ENCODE peak calls at places on chromosomes 11 and 22, in six cellular contexts. Y, D, R, W, O and X are unnamed samples.

GRCh38 chr11:45162916-45163879 is 16.8 kb downstream of the PRDM11 start:
- DNase-seq in D (no peak), W (no peak), R (no peak), O (peak), Y (no peak), X (no peak)

GRCh38 chr11:69436041-69436982 is 45.2 kb upstream of the LINC01488 start:
- DNase-seq in D (no peak), R (no peak), W (peak), Y (no peak), O (no peak), X (no peak)

GRCh38 chr11:131033151-131033651 is 116.9 kb upstream of the SNX19 start:
- DNase-seq in Y (no peak), R (peak), D (peak), W (peak), O (no peak), X (no peak)

GRCh38 chr22:20636075-20636812 is 128.8 kb downstream of the MED15 start:
- DNase-seq in R (no peak), D (no peak), O (peak), Y (no peak), W (no peak), X (no peak)

GRCh38 chr22:23565288-23565941 is 14.7 kb downstream of the IGLL1 start:
- DNase-seq in R (no peak), Y (no peak), W (peak), O (no peak), D (no peak), X (no peak)

GRCh38 chr11:43547411-43547718 is 133.2 kb upstream of the HSD17B12 start:
- DNase-seq in D (no peak), Y (no peak), R (no peak), O (no peak), W (no peak), X (peak)

GRCh38 chr11:127843483-127844396 is 743.6 kb downstream of the ETS1 start:
- DNase-seq in O (no peak), Y (peak), R (peak), W (peak), D (peak), X (peak)

GRCh38 chr22:27197071-27197470 is 539.7 kb downstream of the MIAT start:
- DNase-seq in W (no peak), O (no peak), Y (no peak), D (no peak), R (no peak), X (no peak)

GRCh38 chr22:29842740-29843139 is 4.7 kb upstream of the ASCC2 start:
- DNase-seq in W (no peak), Y (no peak), R (peak), O (no peak), D (no peak), X (no peak)

GRCh38 chr11:62664405-62665074 is 470 bp downstream of the C11orf98 start:
- DNase-seq in W (peak), Y (no peak), O (peak), D (no peak), R (peak), X (peak)

GRCh38 chr11:60852639-60853468 is 2.9 kb downstream of the PTGDR2 start:
- DNase-seq in Y (no peak), O (no peak), R (no peak), W (no peak), D (no peak), X (no peak)

GRCh38 chr11:64894070-64894811 is 15.8 kb upstream of the EHD1 start:
- DNase-seq in R (peak), W (peak), O (peak), Y (peak), D (peak), X (peak)

GRCh38 chr11:134040386-134041297 is 28.2 kb upstream of the JAM3 start:
- DNase-seq in D (peak), Y (no peak), R (no peak), W (no peak), O (no peak), X (no peak)

GRCh38 chr22:50030315-50031188 is 18.0 kb upstream of the IL17REL start:
- DNase-seq in O (peak), Y (peak), D (peak), W (peak), R (peak), X (peak)

GRCh38 chr11:128521697-128522062 is 65.7 kb downstream of the ETS1 start:
- DNase-seq in O (no peak), W (no peak), Y (peak), R (no peak), D (peak), X (no peak)

GRCh38 chr11:67483498-67483798 is 622 bp downstream of the AIP start:
- DNase-seq in R (no peak), W (no peak), Y (no peak), O (no peak), D (no peak), X (no peak)

GRCh38 chr22:29949872-29950271 is 66.9 kb downstream of the MTMR3 start:
- DNase-seq in R (no peak), D (no peak), O (no peak), W (no peak), Y (no peak), X (no peak)

GRCh38 chr11:128555606-128556005 is 31.8 kb downstream of the ETS1 start:
- DNase-seq in O (no peak), R (peak), W (no peak), D (no peak), Y (peak), X (no peak)

GRCh38 chr11:29449280-29450074 is 567.4 kb downstream of the KCNA4 start:
- DNase-seq in W (no peak), R (no peak), D (no peak), O (no peak), Y (no peak), X (no peak)

GRCh38 chr11:77236901-77237300 is 64.6 kb downstream of the GDPD4 start:
- DNase-seq in D (no peak), Y (no peak), W (no peak), R (no peak), O (no peak), X (no peak)

GRCh38 chr11:2690596-2691354 is 9.0 kb downstream of the KCNQ1OT1 start:
- DNase-seq in R (no peak), D (no peak), O (peak), Y (no peak), W (no peak), X (no peak)

GRCh38 chr11:27429740-27430451 is 42.7 kb downstream of the LGR4 start:
- DNase-seq in O (no peak), Y (no peak), W (peak), R (peak), D (no peak), X (no peak)

GRCh38 chr22:29947410-29948387 is 64.7 kb downstream of the MTMR3 start:
- DNase-seq in Y (no peak), O (no peak), R (no peak), D (no peak), W (no peak), X (peak)

GRCh38 chr11:16160146-16160545 is 196.2 kb downstream of the SOX6 start:
- DNase-seq in D (no peak), Y (no peak), O (no peak), W (no peak), R (no peak), X (no peak)

GRCh38 chr11:56799691-56800090 is 51.2 kb upstream of the OR9G4 start:
- DNase-seq in O (no peak), W (no peak), D (no peak), Y (no peak), R (no peak), X (no peak)

GRCh38 chr22:46633334-46633890 is 13.2 kb downstream of the GRAMD4 start:
- DNase-seq in O (no peak), Y (no peak), R (no peak), D (no peak), W (no peak), X (no peak)

GRCh38 chr11:83151274-83151977 is 5.5 kb upstream of the PCF11 start:
- DNase-seq in R (peak), Y (no peak), W (no peak), O (no peak), D (no peak), X (no peak)

GRCh38 chr22:47112566-47112965 is 350.1 kb downstream of the TBC1D22A start:
- DNase-seq in R (no peak), W (no peak), D (no peak), Y (no peak), O (no peak), X (peak)

GRCh38 chr11:43879789-43880639 is 617 bp upstream of the ALKBH3 start:
- DNase-seq in R (no peak), W (no peak), D (no peak), O (no peak), Y (no peak), X (no peak)

GRCh38 chr11:119111361-119111925 is 4.3 kb downstream of the C2CD2L start:
- DNase-seq in D (no peak), Y (no peak), R (no peak), W (no peak), O (no peak), X (no peak)

GRCh38 chr11:22920939-22921565 is 60.8 kb upstream of the CCDC179 start:
- DNase-seq in D (no peak), R (peak), W (peak), Y (no peak), O (no peak), X (peak)

GRCh38 chr11:19938051-19938856 is 222.0 kb downstream of the DBX1 start:
- DNase-seq in O (no peak), Y (peak), W (peak), D (no peak), R (peak), X (no peak)

GRCh38 chr22:18076060-18076497 is 1.7 kb upstream of the PEX26 start:
- DNase-seq in D (peak), W (peak), R (peak), O (peak), Y (peak), X (peak)

GRCh38 chr11:77267910-77268309 is 33.6 kb downstream of the GDPD4 start:
- DNase-seq in O (no peak), Y (no peak), D (no peak), R (no peak), W (no peak), X (no peak)

GRCh38 chr11:75429902-75430691 is 2.9 kb downstream of the KLHL35 start:
- DNase-seq in O (peak), D (peak), W (peak), Y (peak), R (peak), X (no peak)

GRCh38 chr11:35967042-35967441 is 23.2 kb downstream of the LDLRAD3 start:
- DNase-seq in R (no peak), Y (no peak), O (no peak), W (no peak), D (peak), X (no peak)

GRCh38 chr22:38213319-38214247 is 11.8 kb downstream of the MAFF start:
- DNase-seq in W (peak), R (no peak), Y (no peak), O (no peak), D (no peak), X (no peak)

GRCh38 chr11:123253909-123254308 is 58.9 kb upstream of the CLMP start:
- DNase-seq in O (no peak), W (no peak), Y (no peak), D (no peak), R (no peak), X (peak)